ENCODE peak calls at places on chromosomes 6 and 20, in six cellular contexts. One of them, this sample, is unnamed.

GRCh38 chr20:16201191-16201590 is 372.1 kb downstream of the KIF16B start:
- DNase-seq in mammary epithelial cell: no peak
- DNase-seq in foreskin fibroblast: no peak
- DNase-seq in HS-5: no peak
- DNase-seq in H9: no peak
- DNase-seq in RPMI8226: peak; percentile 4
- DNase-seq in this sample: no peak

GRCh38 chr20:13231031-13231752 is 10.1 kb downstream of the ISM1 start:
- DNase-seq in mammary epithelial cell: peak; percentile 89
- DNase-seq in foreskin fibroblast: peak; percentile 81
- DNase-seq in HS-5: peak; percentile 78
- DNase-seq in H9: no peak
- DNase-seq in RPMI8226: no peak
- DNase-seq in this sample: no peak

GRCh38 chr6:43948527-43949450 is 178.5 kb downstream of the MRPL14 start:
- DNase-seq in mammary epithelial cell: no peak
- DNase-seq in foreskin fibroblast: no peak
- DNase-seq in HS-5: no peak
- DNase-seq in H9: peak; percentile 10
- DNase-seq in RPMI8226: no peak
- DNase-seq in this sample: no peak

GRCh38 chr6:56842602-56843475 is 112.1 kb upstream of the BEND6 start:
- DNase-seq in mammary epithelial cell: peak; percentile 64
- DNase-seq in foreskin fibroblast: no peak
- DNase-seq in HS-5: no peak
- DNase-seq in H9: peak; percentile 57
- DNase-seq in RPMI8226: peak; percentile 53
- DNase-seq in this sample: no peak

GRCh38 chr6:33427585-33428218 is 7.8 kb downstream of the SYNGAP1 start:
- DNase-seq in mammary epithelial cell: no peak
- DNase-seq in foreskin fibroblast: no peak
- DNase-seq in HS-5: no peak
- DNase-seq in H9: peak; percentile 38
- DNase-seq in RPMI8226: peak; percentile 55
- DNase-seq in this sample: peak; percentile 31

GRCh38 chr20:34066476-34067090 is 45.5 kb downstream of the EIF2S2 start:
- DNase-seq in mammary epithelial cell: peak; percentile 47
- DNase-seq in foreskin fibroblast: no peak
- DNase-seq in HS-5: no peak
- DNase-seq in H9: no peak
- DNase-seq in RPMI8226: no peak
- DNase-seq in this sample: no peak

GRCh38 chr6:52876056-52876787 is 33.3 kb downstream of the GSTA3 start:
- DNase-seq in mammary epithelial cell: no peak
- DNase-seq in foreskin fibroblast: no peak
- DNase-seq in HS-5: no peak
- DNase-seq in H9: no peak
- DNase-seq in RPMI8226: peak; percentile 79
- DNase-seq in this sample: no peak

GRCh38 chr6:137248702-137249101 is 29.5 kb upstream of the IFNGR1 start:
- DNase-seq in mammary epithelial cell: no peak
- DNase-seq in foreskin fibroblast: no peak
- DNase-seq in HS-5: no peak
- DNase-seq in H9: no peak
- DNase-seq in RPMI8226: peak; percentile 26
- DNase-seq in this sample: peak; percentile 57

GRCh38 chr6:155521719-155522118 is 66.1 kb upstream of the NOX3 start:
- DNase-seq in mammary epithelial cell: peak; percentile 35
- DNase-seq in foreskin fibroblast: peak; percentile 42
- DNase-seq in HS-5: no peak
- DNase-seq in H9: no peak
- DNase-seq in RPMI8226: no peak
- DNase-seq in this sample: no peak

GRCh38 chr20:54510546-54511129 is 35.2 kb downstream of the DOK5 start:
- DNase-seq in mammary epithelial cell: no peak
- DNase-seq in foreskin fibroblast: no peak
- DNase-seq in HS-5: no peak
- DNase-seq in H9: peak; percentile 40
- DNase-seq in RPMI8226: no peak
- DNase-seq in this sample: no peak

GRCh38 chr20:59948828-59949720 is 8.9 kb downstream of the FAM217B start:
- DNase-seq in mammary epithelial cell: peak; percentile 37
- DNase-seq in foreskin fibroblast: peak; percentile 34
- DNase-seq in HS-5: no peak
- DNase-seq in H9: no peak
- DNase-seq in RPMI8226: peak; percentile 63
- DNase-seq in this sample: peak; percentile 70

GRCh38 chr20:51640743-51641142 is 98.2 kb upstream of the NFATC2 start:
- DNase-seq in mammary epithelial cell: no peak
- DNase-seq in foreskin fibroblast: no peak
- DNase-seq in HS-5: no peak
- DNase-seq in H9: no peak
- DNase-seq in RPMI8226: no peak
- DNase-seq in this sample: no peak

GRCh38 chr6:15510536-15511247 is 152.1 kb downstream of the DTNBP1 start:
- DNase-seq in mammary epithelial cell: no peak
- DNase-seq in foreskin fibroblast: no peak
- DNase-seq in HS-5: no peak
- DNase-seq in H9: no peak
- DNase-seq in RPMI8226: no peak
- DNase-seq in this sample: no peak

GRCh38 chr6:137044366-137045220 is at the start of gene IL20RA:
- DNase-seq in mammary epithelial cell: no peak
- DNase-seq in foreskin fibroblast: no peak
- DNase-seq in HS-5: no peak
- DNase-seq in H9: peak; percentile 48
- DNase-seq in RPMI8226: peak; percentile 40
- DNase-seq in this sample: no peak

GRCh38 chr20:54345301-54345724 is 130.1 kb upstream of the DOK5 start:
- DNase-seq in mammary epithelial cell: peak; percentile 25
- DNase-seq in foreskin fibroblast: peak; percentile 70
- DNase-seq in HS-5: peak; percentile 100
- DNase-seq in H9: no peak
- DNase-seq in RPMI8226: no peak
- DNase-seq in this sample: no peak